ENCODE peak calls at places on chromosomes 2 and 18, in ten cellular contexts. One of them, this sample, is unnamed.

GRCh38 chr2:23380562-23381065 is 4.4 kb upstream of the KLHL29 start:
- DNase-seq in anterior cingulate cortex: no peak
- DNase-seq in SW 1271: peak
- DNase-seq in ELR: peak
- DNase-seq in T-helper 9 cell: no peak
- DNase-seq in amniotic stem cell: no peak
- DNase-seq in AG20443: no peak
- DNase-seq in HCEC 1CT: no peak
- DNase-seq in CD8-positive, alpha-beta T cell: peak
- DNase-seq in germinal center: peak
- DNase-seq in this sample: peak

GRCh38 chr2:10534514-10535250 is 86.6 kb upstream of the ODC1 start:
- DNase-seq in AG20443: no peak
- DNase-seq in CD8-positive, alpha-beta T cell: no peak
- DNase-seq in amniotic stem cell: no peak
- DNase-seq in SW 1271: no peak
- DNase-seq in T-helper 9 cell: no peak
- DNase-seq in anterior cingulate cortex: no peak
- DNase-seq in ELR: peak
- DNase-seq in germinal center: no peak
- DNase-seq in HCEC 1CT: no peak
- DNase-seq in this sample: no peak

GRCh38 chr18:50647237-50647636 is 87.3 kb downstream of the MAPK4 start:
- DNase-seq in germinal center: no peak
- DNase-seq in ELR: no peak
- DNase-seq in SW 1271: no peak
- DNase-seq in T-helper 9 cell: no peak
- DNase-seq in HCEC 1CT: no peak
- DNase-seq in amniotic stem cell: no peak
- DNase-seq in anterior cingulate cortex: no peak
- DNase-seq in CD8-positive, alpha-beta T cell: no peak
- DNase-seq in AG20443: no peak
- DNase-seq in this sample: no peak

GRCh38 chr2:10375570-10376266 is 72.4 kb downstream of the ODC1 start:
- DNase-seq in AG20443: no peak
- DNase-seq in HCEC 1CT: no peak
- DNase-seq in anterior cingulate cortex: no peak
- DNase-seq in ELR: no peak
- DNase-seq in amniotic stem cell: no peak
- DNase-seq in germinal center: peak
- DNase-seq in CD8-positive, alpha-beta T cell: no peak
- DNase-seq in T-helper 9 cell: no peak
- DNase-seq in SW 1271: no peak
- DNase-seq in this sample: peak

GRCh38 chr2:86807462-86808275 is 17.0 kb upstream of the CD8A start:
- DNase-seq in AG20443: peak
- DNase-seq in amniotic stem cell: no peak
- DNase-seq in HCEC 1CT: no peak
- DNase-seq in SW 1271: no peak
- DNase-seq in T-helper 9 cell: no peak
- DNase-seq in germinal center: peak
- DNase-seq in ELR: peak
- DNase-seq in CD8-positive, alpha-beta T cell: peak
- DNase-seq in anterior cingulate cortex: peak
- DNase-seq in this sample: no peak

GRCh38 chr2:222670191-222671038 is 1.0 kb upstream of the MOGAT1 start:
- DNase-seq in HCEC 1CT: no peak
- DNase-seq in T-helper 9 cell: no peak
- DNase-seq in ELR: no peak
- DNase-seq in AG20443: no peak
- DNase-seq in germinal center: no peak
- DNase-seq in anterior cingulate cortex: no peak
- DNase-seq in amniotic stem cell: no peak
- DNase-seq in CD8-positive, alpha-beta T cell: no peak
- DNase-seq in SW 1271: no peak
- DNase-seq in this sample: no peak

GRCh38 chr2:11785611-11785940 is 39.1 kb downstream of the LPIN1 start:
- DNase-seq in T-helper 9 cell: no peak
- DNase-seq in HCEC 1CT: no peak
- DNase-seq in germinal center: no peak
- DNase-seq in amniotic stem cell: no peak
- DNase-seq in SW 1271: no peak
- DNase-seq in anterior cingulate cortex: no peak
- DNase-seq in AG20443: no peak
- DNase-seq in CD8-positive, alpha-beta T cell: no peak
- DNase-seq in ELR: no peak
- DNase-seq in this sample: no peak

GRCh38 chr2:147560810-147561521 is 283.9 kb upstream of the ACVR2A start:
- DNase-seq in ELR: no peak
- DNase-seq in HCEC 1CT: peak
- DNase-seq in anterior cingulate cortex: no peak
- DNase-seq in AG20443: peak
- DNase-seq in amniotic stem cell: no peak
- DNase-seq in T-helper 9 cell: no peak
- DNase-seq in germinal center: no peak
- DNase-seq in CD8-positive, alpha-beta T cell: no peak
- DNase-seq in SW 1271: no peak
- DNase-seq in this sample: no peak

GRCh38 chr2:220504890-220505564 is 877.6 kb downstream of the SLC4A3 start:
- DNase-seq in amniotic stem cell: no peak
- DNase-seq in HCEC 1CT: peak
- DNase-seq in anterior cingulate cortex: no peak
- DNase-seq in T-helper 9 cell: no peak
- DNase-seq in CD8-positive, alpha-beta T cell: no peak
- DNase-seq in germinal center: no peak
- DNase-seq in SW 1271: peak
- DNase-seq in ELR: peak
- DNase-seq in AG20443: peak
- DNase-seq in this sample: no peak

GRCh38 chr2:196059491-196059960 is 9.1 kb downstream of the DNAH7 start:
- DNase-seq in ELR: no peak
- DNase-seq in SW 1271: no peak
- DNase-seq in CD8-positive, alpha-beta T cell: no peak
- DNase-seq in AG20443: no peak
- DNase-seq in amniotic stem cell: no peak
- DNase-seq in germinal center: no peak
- DNase-seq in anterior cingulate cortex: no peak
- DNase-seq in T-helper 9 cell: no peak
- DNase-seq in HCEC 1CT: no peak
- DNase-seq in this sample: no peak

GRCh38 chr2:217316743-217317142 is 456.9 kb upstream of the TNP1 start:
- DNase-seq in amniotic stem cell: no peak
- DNase-seq in T-helper 9 cell: no peak
- DNase-seq in anterior cingulate cortex: no peak
- DNase-seq in ELR: peak
- DNase-seq in AG20443: peak
- DNase-seq in SW 1271: no peak
- DNase-seq in HCEC 1CT: peak
- DNase-seq in CD8-positive, alpha-beta T cell: no peak
- DNase-seq in germinal center: peak
- DNase-seq in this sample: peak

GRCh38 chr2:64424421-64424987 is 29.5 kb upstream of the LGALSL start:
- DNase-seq in AG20443: no peak
- DNase-seq in CD8-positive, alpha-beta T cell: no peak
- DNase-seq in amniotic stem cell: no peak
- DNase-seq in ELR: no peak
- DNase-seq in T-helper 9 cell: no peak
- DNase-seq in germinal center: no peak
- DNase-seq in SW 1271: no peak
- DNase-seq in anterior cingulate cortex: no peak
- DNase-seq in HCEC 1CT: no peak
- DNase-seq in this sample: no peak

GRCh38 chr18:57975805-57976204 is 68.2 kb upstream of the NEDD4L start:
- DNase-seq in HCEC 1CT: no peak
- DNase-seq in germinal center: no peak
- DNase-seq in SW 1271: no peak
- DNase-seq in anterior cingulate cortex: no peak
- DNase-seq in ELR: peak
- DNase-seq in CD8-positive, alpha-beta T cell: no peak
- DNase-seq in amniotic stem cell: no peak
- DNase-seq in AG20443: no peak
- DNase-seq in T-helper 9 cell: no peak
- DNase-seq in this sample: no peak

GRCh38 chr18:11310476-11311086 is 161.2 kb upstream of the PIEZO2 start:
- DNase-seq in ELR: peak
- DNase-seq in HCEC 1CT: peak
- DNase-seq in amniotic stem cell: peak
- DNase-seq in CD8-positive, alpha-beta T cell: no peak
- DNase-seq in anterior cingulate cortex: no peak
- DNase-seq in T-helper 9 cell: no peak
- DNase-seq in SW 1271: no peak
- DNase-seq in germinal center: no peak
- DNase-seq in AG20443: peak
- DNase-seq in this sample: peak

GRCh38 chr2:10425656-10426055 is 22.5 kb downstream of the ODC1 start:
- DNase-seq in HCEC 1CT: no peak
- DNase-seq in CD8-positive, alpha-beta T cell: no peak
- DNase-seq in AG20443: no peak
- DNase-seq in SW 1271: no peak
- DNase-seq in germinal center: no peak
- DNase-seq in anterior cingulate cortex: no peak
- DNase-seq in T-helper 9 cell: no peak
- DNase-seq in amniotic stem cell: no peak
- DNase-seq in ELR: no peak
- DNase-seq in this sample: no peak

GRCh38 chr2:2269989-2270562 is 61.0 kb downstream of the MYT1L start:
- DNase-seq in anterior cingulate cortex: no peak
- DNase-seq in AG20443: no peak
- DNase-seq in amniotic stem cell: no peak
- DNase-seq in germinal center: no peak
- DNase-seq in CD8-positive, alpha-beta T cell: no peak
- DNase-seq in SW 1271: no peak
- DNase-seq in ELR: no peak
- DNase-seq in T-helper 9 cell: no peak
- DNase-seq in HCEC 1CT: no peak
- DNase-seq in this sample: no peak

GRCh38 chr18:23883277-23883790 is 131.2 kb upstream of the TTC39C start:
- DNase-seq in AG20443: no peak
- DNase-seq in CD8-positive, alpha-beta T cell: no peak
- DNase-seq in germinal center: no peak
- DNase-seq in anterior cingulate cortex: no peak
- DNase-seq in T-helper 9 cell: no peak
- DNase-seq in amniotic stem cell: no peak
- DNase-seq in ELR: peak
- DNase-seq in SW 1271: no peak
- DNase-seq in HCEC 1CT: no peak
- DNase-seq in this sample: no peak

GRCh38 chr2:162840598-162841246 is 2.2 kb upstream of the KCNH7 start:
- DNase-seq in AG20443: peak
- DNase-seq in T-helper 9 cell: no peak
- DNase-seq in anterior cingulate cortex: no peak
- DNase-seq in HCEC 1CT: peak
- DNase-seq in ELR: peak
- DNase-seq in CD8-positive, alpha-beta T cell: no peak
- DNase-seq in amniotic stem cell: peak
- DNase-seq in germinal center: no peak
- DNase-seq in SW 1271: no peak
- DNase-seq in this sample: peak

GRCh38 chr2:3558205-3559014 is at the start of gene RNASEH1:
- DNase-seq in SW 1271: peak
- DNase-seq in germinal center: peak
- DNase-seq in AG20443: peak
- DNase-seq in HCEC 1CT: peak
- DNase-seq in T-helper 9 cell: peak
- DNase-seq in CD8-positive, alpha-beta T cell: peak
- DNase-seq in amniotic stem cell: peak
- DNase-seq in anterior cingulate cortex: peak
- DNase-seq in ELR: peak
- DNase-seq in this sample: peak